ENCODE peak calls at places on chromosomes 2 and 18, in seven cellular contexts. One of them, this sample, is unnamed.

GRCh38 chr2:241441492-241441891 is 66.9 kb downstream of the STK25 start:
- DNase-seq in IMR-90: no peak
- DNase-seq in brain microvascular endothelial cell: no peak
- DNase-seq in RPMI8226: no peak
- DNase-seq in Caco-2: no peak
- DNase-seq in activated CD8-positive, alpha-beta memory T cell treated with anti-CD3 and anti-CD28 coated beads, Interleukin-2, amount 10 ng/mL, durations not matched to agents 7 days and 5 days: no peak
- DNase-seq in progenitor cell of endocrine pancreas: no peak
- DNase-seq in this sample: no peak

GRCh38 chr2:128693630-128694029 is 375.0 kb upstream of the HS6ST1 start:
- DNase-seq in IMR-90: no peak
- DNase-seq in brain microvascular endothelial cell: no peak
- DNase-seq in RPMI8226: no peak
- DNase-seq in Caco-2: no peak
- DNase-seq in activated CD8-positive, alpha-beta memory T cell treated with anti-CD3 and anti-CD28 coated beads, Interleukin-2, amount 10 ng/mL, durations not matched to agents 7 days and 5 days: no peak
- DNase-seq in progenitor cell of endocrine pancreas: no peak
- DNase-seq in this sample: no peak

GRCh38 chr2:208265371-208265806 is 666 bp upstream of the PIKFYVE start:
- DNase-seq in IMR-90: peak; percentile 53
- DNase-seq in brain microvascular endothelial cell: peak; percentile 61
- DNase-seq in RPMI8226: peak; percentile 45
- DNase-seq in Caco-2: no peak
- DNase-seq in activated CD8-positive, alpha-beta memory T cell treated with anti-CD3 and anti-CD28 coated beads, Interleukin-2, amount 10 ng/mL, durations not matched to agents 7 days and 5 days: peak; percentile 81
- DNase-seq in progenitor cell of endocrine pancreas: no peak
- DNase-seq in this sample: no peak

GRCh38 chr2:235551965-235552364 is 58.1 kb downstream of the AGAP1 start:
- DNase-seq in IMR-90: peak; percentile 48
- DNase-seq in brain microvascular endothelial cell: peak; percentile 28
- DNase-seq in RPMI8226: peak; percentile 87
- DNase-seq in Caco-2: peak; percentile 65
- DNase-seq in activated CD8-positive, alpha-beta memory T cell treated with anti-CD3 and anti-CD28 coated beads, Interleukin-2, amount 10 ng/mL, durations not matched to agents 7 days and 5 days: no peak
- DNase-seq in progenitor cell of endocrine pancreas: peak; percentile 30
- DNase-seq in this sample: peak; percentile 38

GRCh38 chr2:175402591-175402990 is 221.1 kb upstream of the ATP5MC3 start:
- DNase-seq in IMR-90: no peak
- DNase-seq in brain microvascular endothelial cell: no peak
- DNase-seq in RPMI8226: no peak
- DNase-seq in Caco-2: no peak
- DNase-seq in activated CD8-positive, alpha-beta memory T cell treated with anti-CD3 and anti-CD28 coated beads, Interleukin-2, amount 10 ng/mL, durations not matched to agents 7 days and 5 days: no peak
- DNase-seq in progenitor cell of endocrine pancreas: no peak
- DNase-seq in this sample: no peak

GRCh38 chr18:13051159-13051558 is 60.0 kb downstream of the CEP192 start:
- DNase-seq in IMR-90: peak; percentile 28
- DNase-seq in brain microvascular endothelial cell: no peak
- DNase-seq in RPMI8226: no peak
- DNase-seq in Caco-2: no peak
- DNase-seq in activated CD8-positive, alpha-beta memory T cell treated with anti-CD3 and anti-CD28 coated beads, Interleukin-2, amount 10 ng/mL, durations not matched to agents 7 days and 5 days: no peak
- DNase-seq in progenitor cell of endocrine pancreas: no peak
- DNase-seq in this sample: no peak

GRCh38 chr2:241188386-241189092 is at the start of gene ANO7:
- DNase-seq in IMR-90: no peak
- DNase-seq in brain microvascular endothelial cell: no peak
- DNase-seq in RPMI8226: no peak
- DNase-seq in Caco-2: no peak
- DNase-seq in activated CD8-positive, alpha-beta memory T cell treated with anti-CD3 and anti-CD28 coated beads, Interleukin-2, amount 10 ng/mL, durations not matched to agents 7 days and 5 days: no peak
- DNase-seq in progenitor cell of endocrine pancreas: no peak
- DNase-seq in this sample: no peak

GRCh38 chr18:21110667-21111350 is 804 bp downstream of the ROCK1 start:
- DNase-seq in IMR-90: peak; percentile 46
- DNase-seq in brain microvascular endothelial cell: peak; percentile 32
- DNase-seq in RPMI8226: peak; percentile 71
- DNase-seq in Caco-2: no peak
- DNase-seq in activated CD8-positive, alpha-beta memory T cell treated with anti-CD3 and anti-CD28 coated beads, Interleukin-2, amount 10 ng/mL, durations not matched to agents 7 days and 5 days: peak; percentile 85
- DNase-seq in progenitor cell of endocrine pancreas: peak; percentile 20
- DNase-seq in this sample: peak; percentile 44

GRCh38 chr18:78679061-78679460 is 300.6 kb upstream of the SALL3 start:
- DNase-seq in IMR-90: no peak
- DNase-seq in brain microvascular endothelial cell: no peak
- DNase-seq in RPMI8226: no peak
- DNase-seq in Caco-2: no peak
- DNase-seq in activated CD8-positive, alpha-beta memory T cell treated with anti-CD3 and anti-CD28 coated beads, Interleukin-2, amount 10 ng/mL, durations not matched to agents 7 days and 5 days: no peak
- DNase-seq in progenitor cell of endocrine pancreas: no peak
- DNase-seq in this sample: no peak

GRCh38 chr2:72933646-72934151 is 16.4 kb downstream of the EMX1 start:
- DNase-seq in IMR-90: no peak
- DNase-seq in brain microvascular endothelial cell: no peak
- DNase-seq in RPMI8226: no peak
- DNase-seq in Caco-2: no peak
- DNase-seq in activated CD8-positive, alpha-beta memory T cell treated with anti-CD3 and anti-CD28 coated beads, Interleukin-2, amount 10 ng/mL, durations not matched to agents 7 days and 5 days: no peak
- DNase-seq in progenitor cell of endocrine pancreas: no peak
- DNase-seq in this sample: no peak

GRCh38 chr2:201923436-201923975 is 110.1 kb upstream of the FZD7 start:
- DNase-seq in IMR-90: no peak
- DNase-seq in brain microvascular endothelial cell: no peak
- DNase-seq in RPMI8226: no peak
- DNase-seq in Caco-2: no peak
- DNase-seq in activated CD8-positive, alpha-beta memory T cell treated with anti-CD3 and anti-CD28 coated beads, Interleukin-2, amount 10 ng/mL, durations not matched to agents 7 days and 5 days: no peak
- DNase-seq in progenitor cell of endocrine pancreas: no peak
- DNase-seq in this sample: no peak

GRCh38 chr2:3611611-3612010 is 16.7 kb downstream of the COLEC11 start:
- DNase-seq in IMR-90: no peak
- DNase-seq in brain microvascular endothelial cell: no peak
- DNase-seq in RPMI8226: no peak
- DNase-seq in Caco-2: no peak
- DNase-seq in activated CD8-positive, alpha-beta memory T cell treated with anti-CD3 and anti-CD28 coated beads, Interleukin-2, amount 10 ng/mL, durations not matched to agents 7 days and 5 days: no peak
- DNase-seq in progenitor cell of endocrine pancreas: no peak
- DNase-seq in this sample: no peak

GRCh38 chr2:37523861-37524362 is 147.5 kb downstream of the CDC42EP3 start:
- DNase-seq in IMR-90: peak; percentile 82
- DNase-seq in brain microvascular endothelial cell: peak; percentile 25
- DNase-seq in RPMI8226: no peak
- DNase-seq in Caco-2: no peak
- DNase-seq in activated CD8-positive, alpha-beta memory T cell treated with anti-CD3 and anti-CD28 coated beads, Interleukin-2, amount 10 ng/mL, durations not matched to agents 7 days and 5 days: no peak
- DNase-seq in progenitor cell of endocrine pancreas: no peak
- DNase-seq in this sample: no peak

GRCh38 chr2:41109744-41110143 is 657.9 kb upstream of the SLC8A1 start:
- DNase-seq in IMR-90: no peak
- DNase-seq in brain microvascular endothelial cell: no peak
- DNase-seq in RPMI8226: no peak
- DNase-seq in Caco-2: no peak
- DNase-seq in activated CD8-positive, alpha-beta memory T cell treated with anti-CD3 and anti-CD28 coated beads, Interleukin-2, amount 10 ng/mL, durations not matched to agents 7 days and 5 days: no peak
- DNase-seq in progenitor cell of endocrine pancreas: no peak
- DNase-seq in this sample: no peak

GRCh38 chr2:14752294-14752693 is 119.8 kb downstream of the LRATD1 start:
- DNase-seq in IMR-90: no peak
- DNase-seq in brain microvascular endothelial cell: no peak
- DNase-seq in RPMI8226: peak; percentile 47
- DNase-seq in Caco-2: no peak
- DNase-seq in activated CD8-positive, alpha-beta memory T cell treated with anti-CD3 and anti-CD28 coated beads, Interleukin-2, amount 10 ng/mL, durations not matched to agents 7 days and 5 days: no peak
- DNase-seq in progenitor cell of endocrine pancreas: no peak
- DNase-seq in this sample: no peak

GRCh38 chr2:210195066-210195852 is 24.1 kb upstream of the KANSL1L start:
- DNase-seq in IMR-90: peak; percentile 58
- DNase-seq in brain microvascular endothelial cell: peak; percentile 7
- DNase-seq in RPMI8226: peak; percentile 52
- DNase-seq in Caco-2: no peak
- DNase-seq in activated CD8-positive, alpha-beta memory T cell treated with anti-CD3 and anti-CD28 coated beads, Interleukin-2, amount 10 ng/mL, durations not matched to agents 7 days and 5 days: no peak
- DNase-seq in progenitor cell of endocrine pancreas: no peak
- DNase-seq in this sample: no peak

GRCh38 chr2:213069531-213069930 is 81.9 kb downstream of the IKZF2 start:
- DNase-seq in IMR-90: peak; percentile 15
- DNase-seq in brain microvascular endothelial cell: no peak
- DNase-seq in RPMI8226: no peak
- DNase-seq in Caco-2: no peak
- DNase-seq in activated CD8-positive, alpha-beta memory T cell treated with anti-CD3 and anti-CD28 coated beads, Interleukin-2, amount 10 ng/mL, durations not matched to agents 7 days and 5 days: no peak
- DNase-seq in progenitor cell of endocrine pancreas: no peak
- DNase-seq in this sample: no peak

GRCh38 chr18:62018034-62018760 is 125.4 kb upstream of the RNF152 start:
- DNase-seq in IMR-90: peak; percentile 95
- DNase-seq in brain microvascular endothelial cell: no peak
- DNase-seq in RPMI8226: no peak
- DNase-seq in Caco-2: no peak
- DNase-seq in activated CD8-positive, alpha-beta memory T cell treated with anti-CD3 and anti-CD28 coated beads, Interleukin-2, amount 10 ng/mL, durations not matched to agents 7 days and 5 days: no peak
- DNase-seq in progenitor cell of endocrine pancreas: no peak
- DNase-seq in this sample: peak; percentile 54

GRCh38 chr2:121746071-121746578 is 9.3 kb upstream of the TSN start:
- DNase-seq in IMR-90: no peak
- DNase-seq in brain microvascular endothelial cell: no peak
- DNase-seq in RPMI8226: no peak
- DNase-seq in Caco-2: no peak
- DNase-seq in activated CD8-positive, alpha-beta memory T cell treated with anti-CD3 and anti-CD28 coated beads, Interleukin-2, amount 10 ng/mL, durations not matched to agents 7 days and 5 days: no peak
- DNase-seq in progenitor cell of endocrine pancreas: no peak
- DNase-seq in this sample: no peak